ENCODE peak calls at places on chromosome 20, in eight cellular contexts. B is PC-3, U is IMR-90, O is mesenchymal stem cell, R is K562, D is trophoblast cell, I is mammary epithelial cell, N is DND-41. V is an unnamed sample.

GRCh38 chr20:17569616-17570346 is at the start of gene DSTN:
- DNase-seq in R (peak), I (peak), O (peak), D (peak), U (peak), B (peak), N (peak), V (peak)

GRCh38 chr20:14780508-14780907 is 443.1 kb upstream of the FLRT3 start:
- DNase-seq in B (peak), R (no peak), N (no peak), I (peak), D (no peak), O (no peak), U (no peak), V (peak)

GRCh38 chr20:47379433-47380150 is 23.1 kb upstream of the ZMYND8 start:
- DNase-seq in N (no peak), O (peak), D (no peak), U (peak), B (no peak), R (peak), I (no peak), V (no peak)

GRCh38 chr20:48970681-48971370 is 49.3 kb downstream of the ARFGEF2 start:
- DNase-seq in R (no peak), O (no peak), B (no peak), D (no peak), I (no peak), N (no peak), U (no peak), V (no peak)

GRCh38 chr20:47432251-47433210 is 69.2 kb upstream of the NCOA3 start:
- DNase-seq in N (no peak), B (peak), U (peak), D (peak), O (no peak), R (peak), I (peak), V (no peak)

GRCh38 chr20:5885866-5886265 is 64.5 kb downstream of the TRMT6 start:
- DNase-seq in R (no peak), U (no peak), D (no peak), B (no peak), O (no peak), I (no peak), N (no peak), V (no peak)

GRCh38 chr20:34997171-34997570 is 41.5 kb downstream of the MYH7B start:
- DNase-seq in I (no peak), B (no peak), O (no peak), R (no peak), N (no peak), D (no peak), U (peak), V (no peak)

GRCh38 chr20:58623579-58624473 is 27.3 kb upstream of the STX16 start:
- DNase-seq in R (peak), U (peak), D (peak), N (no peak), O (peak), I (peak), B (peak), V (peak)

GRCh38 chr20:47531468-47531867 is 29.8 kb downstream of the NCOA3 start:
- DNase-seq in U (no peak), D (no peak), R (peak), B (no peak), O (no peak), I (no peak), N (no peak), V (no peak)

DNA sequence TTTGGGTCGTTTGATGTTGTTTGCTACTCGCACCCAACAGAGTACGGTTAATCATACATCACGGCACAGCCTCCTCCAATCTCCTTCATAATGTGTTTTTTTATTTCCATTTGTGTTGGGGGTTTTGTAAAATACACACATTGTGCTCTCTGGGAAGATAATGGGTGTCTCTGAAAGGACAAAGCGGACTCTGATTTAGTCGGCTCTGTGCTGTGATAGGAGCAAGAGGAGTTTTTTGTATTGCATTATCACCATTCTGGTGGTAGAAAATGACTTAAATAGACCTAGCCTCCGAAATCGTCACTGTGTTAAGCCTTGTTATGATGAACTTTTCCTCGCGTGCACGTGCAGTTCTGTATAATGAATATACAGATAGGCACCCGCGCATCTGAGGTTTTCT is 196.3 kb downstream of the CDH4 start:
- DNase-seq in I (no peak), B (no peak), R (no peak), N (no peak), D (no peak), O (no peak), U (no peak), V (no peak)
- H3K9ac ChIP-seq in I (no peak), B (no peak), R (no peak), N (no peak), D (no peak), O (no peak), U (no peak), V (no peak)

DNA sequence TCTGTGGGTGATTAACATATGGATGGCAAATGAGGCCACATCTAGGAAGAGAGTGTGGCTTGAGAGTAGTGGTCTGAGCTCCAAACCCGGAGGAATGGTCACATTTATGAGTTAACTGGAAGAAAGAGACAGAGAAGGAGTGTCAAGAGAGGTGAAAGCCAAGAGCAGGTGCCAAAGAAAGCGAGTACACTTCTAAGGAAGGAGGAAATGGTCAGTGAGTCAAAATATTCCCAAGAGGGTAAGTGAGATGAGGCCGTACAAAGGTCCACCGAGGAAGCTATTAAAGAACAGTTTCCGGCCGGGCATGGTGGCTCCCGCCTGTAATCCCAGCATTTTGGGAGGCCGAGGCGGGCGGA is 104.5 kb upstream of the RNF24 start:
- DNase-seq in O (no peak), U (no peak), B (peak), I (no peak), N (no peak), D (no peak), R (no peak), V (no peak)
- H3K9ac ChIP-seq in O (no peak), U (no peak), B (peak), I (no peak), N (no peak), D (no peak), R (no peak), V (no peak)

DNA sequence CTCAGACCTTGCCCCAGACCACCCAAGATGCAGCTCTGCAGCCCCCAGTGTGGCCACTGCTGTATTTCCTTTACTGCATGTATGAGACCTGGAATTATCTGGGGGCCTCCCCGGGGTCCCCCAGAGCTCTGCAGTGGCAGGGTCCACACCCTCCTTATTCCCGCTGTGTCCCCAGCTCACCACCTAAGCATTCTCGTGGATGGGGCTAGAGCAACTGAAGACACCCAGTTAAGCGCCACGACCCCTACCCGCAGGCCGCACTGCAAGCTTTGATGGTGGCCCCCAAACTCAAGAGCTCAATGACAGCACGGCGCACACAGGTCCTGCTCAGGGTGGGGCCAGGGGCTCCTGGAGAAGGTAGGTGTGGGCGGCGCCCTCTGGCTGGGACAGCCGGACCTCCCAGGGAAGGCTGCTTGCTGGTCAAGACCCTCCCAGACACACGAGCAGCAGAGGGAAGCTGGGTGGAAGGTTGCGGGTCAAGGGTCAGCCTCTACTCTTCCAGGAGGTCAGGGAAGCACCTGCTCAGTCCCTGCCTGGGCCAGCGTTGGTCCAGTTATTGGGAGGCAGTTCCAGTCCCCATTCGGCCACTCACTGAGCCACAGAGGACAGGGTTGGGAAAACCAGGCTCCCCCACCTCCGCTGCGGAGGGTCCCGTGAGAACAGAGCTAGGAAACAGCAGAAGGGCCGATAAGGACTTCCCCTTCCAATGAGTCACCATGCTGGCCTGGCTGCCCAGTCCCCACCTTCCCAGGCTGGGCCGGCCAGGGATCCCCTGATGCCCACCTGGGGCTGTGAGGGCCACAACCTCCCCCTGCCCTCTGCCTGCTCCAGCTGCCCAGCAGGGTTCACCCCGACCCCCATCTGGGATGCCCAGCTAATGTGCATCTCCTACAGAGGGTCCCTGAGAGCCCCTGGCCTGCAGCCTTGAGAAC is 2.9 kb downstream of the LAMA5 start:
- DNase-seq in I (no peak), N (no peak), B (no peak), D (no peak), U (no peak), O (peak), R (peak), V (peak)
- H3K9ac ChIP-seq in I (no peak), N (no peak), B (peak), D (no peak), U (no peak), O (no peak), R (no peak), V (peak)

GRCh38 chr20:3808544-3808943 is 11.8 kb upstream of the AP5S1 start:
- DNase-seq in U (no peak), I (no peak), R (no peak), O (no peak), B (no peak), D (no peak), N (no peak), V (no peak)
- H3K9ac ChIP-seq in U (peak), I (no peak), R (no peak), O (peak), B (peak), D (no peak), N (no peak), V (peak)

V was measured in endothelial cell of umbilical vein.